ENCODE peak calls at places on chromosomes 3 and 15, in six cellular contexts. One of them, this sample, is unnamed. For H3K4me1, the result is how much of the 10 kb centered on the place peaks cover.

GRCh38 chr3:59469948-59470723 is 420.3 kb upstream of the CFAP20DC start:
- DNase-seq in kidney: no peak
- DNase-seq in esophagus muscularis mucosa: no peak
- DNase-seq in cardiac muscle cell: no peak
- DNase-seq in left lung: no peak
- DNase-seq in tibial nerve: no peak
- DNase-seq in this sample: no peak

GRCh38 chr15:41979493-41980266 is 7.3 kb upstream of the EHD4 start:
- DNase-seq in cardiac muscle cell: no peak
- DNase-seq in left lung: no peak
- DNase-seq in kidney: no peak
- DNase-seq in esophagus muscularis mucosa: no peak
- DNase-seq in tibial nerve: no peak
- DNase-seq in this sample: no peak

GRCh38 chr15:77852241-77853007 is 219.7 kb upstream of the LINGO1 start:
- DNase-seq in tibial nerve: no peak
- DNase-seq in esophagus muscularis mucosa: no peak
- DNase-seq in left lung: no peak
- DNase-seq in cardiac muscle cell: no peak
- DNase-seq in kidney: peak
- DNase-seq in this sample: peak

GRCh38 chr3:21464745-21465144 is 286.3 kb downstream of the ZNF385D start:
- DNase-seq in tibial nerve: no peak
- DNase-seq in cardiac muscle cell: no peak
- DNase-seq in esophagus muscularis mucosa: no peak
- DNase-seq in kidney: no peak
- DNase-seq in left lung: no peak
- DNase-seq in this sample: no peak

GRCh38 chr15:66704019-66704782 is 2.2 kb downstream of the SMAD6 start:
- DNase-seq in left lung: no peak
- DNase-seq in kidney: no peak
- DNase-seq in tibial nerve: no peak
- DNase-seq in esophagus muscularis mucosa: no peak
- DNase-seq in cardiac muscle cell: no peak
- DNase-seq in this sample: no peak

GRCh38 chr3:160378331-160379109 is 20.5 kb downstream of the IFT80 start:
- DNase-seq in cardiac muscle cell: no peak
- DNase-seq in kidney: no peak
- DNase-seq in left lung: no peak
- DNase-seq in esophagus muscularis mucosa: no peak
- DNase-seq in tibial nerve: no peak
- DNase-seq in this sample: no peak

GRCh38 chr3:77191640-77192039 is 151.7 kb downstream of the ROBO2 start:
- DNase-seq in esophagus muscularis mucosa: no peak
- DNase-seq in tibial nerve: no peak
- DNase-seq in cardiac muscle cell: no peak
- DNase-seq in left lung: no peak
- DNase-seq in kidney: no peak
- DNase-seq in this sample: no peak

GRCh38 chr3:66603161-66603611 is 102.4 kb upstream of the LRIG1 start:
- DNase-seq in esophagus muscularis mucosa: no peak
- DNase-seq in kidney: no peak
- DNase-seq in cardiac muscle cell: no peak
- DNase-seq in tibial nerve: no peak
- DNase-seq in left lung: no peak
- DNase-seq in this sample: no peak

GRCh38 chr3:10912784-10913183 is 79.8 kb upstream of the SLC6A1 start:
- DNase-seq in cardiac muscle cell: no peak
- DNase-seq in kidney: no peak
- DNase-seq in left lung: no peak
- DNase-seq in tibial nerve: no peak
- DNase-seq in esophagus muscularis mucosa: no peak
- DNase-seq in this sample: no peak

GRCh38 chr15:48855501-48856440 is 22.2 kb upstream of the EID1 start:
- DNase-seq in tibial nerve: no peak
- DNase-seq in cardiac muscle cell: peak
- DNase-seq in kidney: no peak
- DNase-seq in left lung: no peak
- DNase-seq in esophagus muscularis mucosa: no peak
- DNase-seq in this sample: no peak

GRCh38 chr3:122076414-122077292 is 21.5 kb downstream of the CD86 start:
- DNase-seq in kidney: no peak
- DNase-seq in esophagus muscularis mucosa: no peak
- DNase-seq in left lung: no peak
- DNase-seq in tibial nerve: no peak
- DNase-seq in cardiac muscle cell: no peak
- DNase-seq in this sample: no peak
- H3K4me3 ChIP-seq in kidney: no peak
- H3K4me3 ChIP-seq in esophagus muscularis mucosa: no peak
- H3K4me3 ChIP-seq in left lung: no peak
- H3K4me3 ChIP-seq in tibial nerve: no peak
- H3K4me3 ChIP-seq in cardiac muscle cell: no peak
- H3K4me3 ChIP-seq in this sample: no peak

GRCh38 chr3:123352134-123352554 is 96.7 kb downstream of the ADCY5 start:
- DNase-seq in left lung: no peak
- DNase-seq in kidney: peak
- DNase-seq in esophagus muscularis mucosa: no peak
- DNase-seq in tibial nerve: no peak
- DNase-seq in cardiac muscle cell: no peak
- DNase-seq in this sample: no peak

GRCh38 chr3:123361019-123361418 is 87.9 kb downstream of the ADCY5 start:
- DNase-seq in kidney: no peak
- DNase-seq in esophagus muscularis mucosa: no peak
- DNase-seq in tibial nerve: no peak
- DNase-seq in cardiac muscle cell: no peak
- DNase-seq in left lung: no peak
- DNase-seq in this sample: no peak

GRCh38 chr3:123353852-123354238 is 95.0 kb downstream of the ADCY5 start:
- DNase-seq in cardiac muscle cell: no peak
- DNase-seq in esophagus muscularis mucosa: no peak
- DNase-seq in tibial nerve: no peak
- DNase-seq in kidney: no peak
- DNase-seq in left lung: no peak
- DNase-seq in this sample: no peak

GRCh38 chr3:123353227-123353851 is 95.6 kb downstream of the ADCY5 start:
- DNase-seq in left lung: no peak
- DNase-seq in kidney: no peak
- DNase-seq in cardiac muscle cell: no peak
- DNase-seq in tibial nerve: no peak
- DNase-seq in esophagus muscularis mucosa: no peak
- DNase-seq in this sample: no peak

GRCh38 chr3:123357275-123357674 is 91.6 kb downstream of the ADCY5 start:
- DNase-seq in kidney: no peak
- DNase-seq in tibial nerve: no peak
- DNase-seq in esophagus muscularis mucosa: no peak
- DNase-seq in left lung: no peak
- DNase-seq in cardiac muscle cell: no peak
- DNase-seq in this sample: no peak
- H3K4me1 ChIP-seq in kidney: under half
- H3K4me1 ChIP-seq in tibial nerve: under half
- H3K4me1 ChIP-seq in esophagus muscularis mucosa: half or more
- H3K4me1 ChIP-seq in left lung: under half
- H3K4me1 ChIP-seq in cardiac muscle cell: under half
- H3K4me1 ChIP-seq in this sample: under half

GRCh38 chr15:33701304-33701696 is 267.0 kb upstream of the CHRM5 start:
- DNase-seq in esophagus muscularis mucosa: no peak
- DNase-seq in left lung: no peak
- DNase-seq in tibial nerve: no peak
- DNase-seq in kidney: no peak
- DNase-seq in cardiac muscle cell: no peak
- DNase-seq in this sample: no peak
- TF ChIP-seq CTCF in esophagus muscularis mucosa: no peak
- TF ChIP-seq CTCF in left lung: no peak
- TF ChIP-seq CTCF in tibial nerve: no peak
- TF ChIP-seq CTCF in kidney: no peak
- TF ChIP-seq CTCF in cardiac muscle cell: no peak
- TF ChIP-seq CTCF in this sample: no peak

GRCh38 chr3:55485208-55485791 is 1.8 kb downstream of the WNT5A start:
- DNase-seq in cardiac muscle cell: peak
- DNase-seq in esophagus muscularis mucosa: no peak
- DNase-seq in kidney: peak
- DNase-seq in left lung: peak
- DNase-seq in tibial nerve: no peak
- DNase-seq in this sample: peak

GRCh38 chr3:55487376-55488241 is 503 bp upstream of the WNT5A start:
- DNase-seq in kidney: peak
- DNase-seq in tibial nerve: no peak
- DNase-seq in left lung: no peak
- DNase-seq in cardiac muscle cell: peak
- DNase-seq in esophagus muscularis mucosa: no peak
- DNase-seq in this sample: peak

GRCh38 chr3:55484741-55485207 is 2.3 kb downstream of the WNT5A start:
- DNase-seq in esophagus muscularis mucosa: no peak
- DNase-seq in left lung: no peak
- DNase-seq in kidney: no peak
- DNase-seq in tibial nerve: no peak
- DNase-seq in cardiac muscle cell: peak
- DNase-seq in this sample: no peak

GRCh38 chr3:55486857-55487375 is at the start of gene WNT5A:
- DNase-seq in kidney: peak
- DNase-seq in cardiac muscle cell: peak
- DNase-seq in esophagus muscularis mucosa: no peak
- DNase-seq in tibial nerve: no peak
- DNase-seq in left lung: peak
- DNase-seq in this sample: peak

DNA sequence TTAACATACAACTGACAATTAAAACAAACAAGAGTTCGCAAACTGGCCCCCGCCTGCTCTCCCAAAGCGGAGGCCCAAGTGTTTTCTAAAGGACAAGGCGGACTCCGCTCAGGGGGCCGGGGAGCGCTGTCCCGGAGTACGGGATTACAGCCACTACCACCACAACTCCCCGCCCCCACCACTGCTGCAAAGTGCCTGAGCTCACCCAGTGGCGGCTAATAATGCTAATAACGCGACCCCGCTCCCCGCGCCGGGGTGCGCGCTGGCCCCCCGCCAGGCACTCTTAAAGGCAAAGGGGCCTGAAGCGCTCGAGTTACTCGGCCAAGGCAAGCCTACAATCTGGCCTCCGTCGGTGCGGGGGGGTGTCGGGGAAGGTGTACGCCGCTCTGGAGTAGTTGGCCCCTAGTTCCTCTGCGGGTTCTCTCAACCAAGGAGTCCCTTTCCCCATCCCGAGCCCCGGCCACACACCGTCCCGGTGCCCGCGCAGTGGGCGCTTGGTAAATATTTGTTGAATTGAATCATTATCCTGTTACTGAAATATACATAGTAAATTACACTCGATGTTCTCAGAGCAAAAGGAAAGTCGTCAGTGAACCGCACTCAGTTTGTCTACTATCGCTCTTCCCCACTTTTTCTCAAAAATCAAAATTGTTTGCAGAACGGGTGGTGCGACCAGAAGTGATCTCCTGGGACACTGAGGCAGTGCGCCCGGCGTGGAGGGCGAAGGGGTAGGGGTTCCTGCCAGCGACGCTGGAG is 827 bp downstream of the WNT5A start:
- DNase-seq in kidney: peak
- DNase-seq in left lung: peak
- DNase-seq in esophagus muscularis mucosa: no peak
- DNase-seq in tibial nerve: no peak
- DNase-seq in cardiac muscle cell: peak
- DNase-seq in this sample: peak
- H3K4me3 ChIP-seq in kidney: peak
- H3K4me3 ChIP-seq in left lung: peak
- H3K4me3 ChIP-seq in esophagus muscularis mucosa: peak
- H3K4me3 ChIP-seq in tibial nerve: peak
- H3K4me3 ChIP-seq in cardiac muscle cell: peak
- H3K4me3 ChIP-seq in this sample: peak

DNA sequence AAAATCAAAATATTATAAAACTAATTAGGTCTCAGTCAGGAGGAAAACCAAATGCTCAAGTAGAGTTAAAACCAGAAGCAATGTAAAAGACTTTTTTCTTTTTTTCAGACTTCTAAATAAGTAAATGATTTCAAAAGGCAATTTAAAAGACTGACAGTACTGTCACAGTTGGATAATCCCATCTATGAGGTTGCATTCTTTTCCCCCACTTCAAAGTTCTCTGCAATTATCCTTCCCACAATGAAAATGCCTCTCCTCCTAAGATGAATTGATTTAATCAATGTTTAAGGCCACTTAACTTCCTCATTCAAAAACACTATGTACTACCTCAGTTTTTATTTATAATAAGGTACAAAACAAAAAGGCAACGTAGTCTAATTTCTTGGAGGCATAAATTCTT is 8.1 kb downstream of the MRPL3 start:
- DNase-seq in tibial nerve: no peak
- DNase-seq in cardiac muscle cell: no peak
- DNase-seq in kidney: no peak
- DNase-seq in left lung: no peak
- DNase-seq in esophagus muscularis mucosa: no peak
- DNase-seq in this sample: no peak
- H3K4me1 ChIP-seq in tibial nerve: under half
- H3K4me1 ChIP-seq in cardiac muscle cell: under half
- H3K4me1 ChIP-seq in kidney: under half
- H3K4me1 ChIP-seq in left lung: under half
- H3K4me1 ChIP-seq in esophagus muscularis mucosa: under half
- H3K4me1 ChIP-seq in this sample: under half

DNA sequence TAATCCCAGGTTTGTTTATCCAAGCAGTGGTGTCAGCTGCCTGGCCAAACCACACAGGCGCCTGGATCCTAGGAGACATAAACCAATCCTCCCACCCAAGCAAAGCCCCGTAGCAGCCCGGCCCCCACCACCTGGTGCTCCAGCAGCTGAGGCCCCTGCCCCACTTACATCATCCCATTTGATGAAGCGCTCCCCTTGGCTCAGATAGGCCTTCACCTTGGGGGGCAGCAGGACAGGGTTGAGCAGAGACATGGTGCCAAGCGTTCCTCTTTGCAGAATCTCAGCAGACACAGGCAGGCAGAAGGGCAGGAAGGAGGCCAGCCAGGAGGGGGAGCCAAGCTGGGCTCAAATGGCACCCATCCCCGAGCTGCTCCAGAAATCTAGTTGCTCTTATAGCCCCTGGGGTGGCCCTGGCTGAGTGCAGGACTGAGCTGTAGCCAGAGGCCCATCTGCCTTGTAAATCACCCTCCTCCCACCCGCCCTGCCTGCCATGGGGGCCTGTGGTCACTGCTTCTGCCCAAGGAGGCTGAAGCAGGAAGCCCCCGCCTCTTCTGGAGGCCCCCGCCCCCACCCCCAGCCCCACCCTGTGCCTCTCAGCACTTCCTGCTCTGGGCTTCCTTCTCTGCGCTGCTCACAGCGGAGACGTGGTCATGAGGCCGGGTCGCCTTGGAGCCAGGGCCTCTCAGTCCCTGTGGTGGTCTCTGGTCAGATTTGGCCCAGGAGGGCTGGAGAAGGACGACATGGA is at the start of gene PLCB2:
- DNase-seq in tibial nerve: no peak
- DNase-seq in esophagus muscularis mucosa: no peak
- DNase-seq in left lung: peak
- DNase-seq in cardiac muscle cell: no peak
- DNase-seq in kidney: peak
- DNase-seq in this sample: no peak
- TF ChIP-seq CTCF in tibial nerve: peak
- TF ChIP-seq CTCF in esophagus muscularis mucosa: peak
- TF ChIP-seq CTCF in left lung: no peak
- TF ChIP-seq CTCF in cardiac muscle cell: peak
- TF ChIP-seq CTCF in kidney: no peak
- TF ChIP-seq CTCF in this sample: no peak

This sample was measured in pancreas.